ENCODE peak calls at places on chromosomes 11 and 22, in four cellular contexts. One of them, this sample, is unnamed.

GRCh38 chr11:18853086-18853720 is 61.6 kb upstream of the PTPN5 start:
- DNase-seq in psoas muscle: no peak
- DNase-seq in GM19239: no peak
- DNase-seq in coronary artery: no peak
- DNase-seq in this sample: peak

GRCh38 chr22:19129871-19130270 is 1.2 kb upstream of the TSSK2 start:
- DNase-seq in psoas muscle: no peak
- DNase-seq in GM19239: no peak
- DNase-seq in coronary artery: no peak
- DNase-seq in this sample: no peak

GRCh38 chr22:50067244-50067643 is 9.1 kb upstream of the TTLL8 start:
- DNase-seq in psoas muscle: no peak
- DNase-seq in GM19239: no peak
- DNase-seq in coronary artery: no peak
- DNase-seq in this sample: no peak

GRCh38 chr22:35611891-35612576 is 5.1 kb downstream of the MB start:
- DNase-seq in psoas muscle: no peak
- DNase-seq in GM19239: no peak
- DNase-seq in coronary artery: no peak
- DNase-seq in this sample: no peak

GRCh38 chr22:45879552-45879949 is 97.4 kb downstream of the WNT7B start:
- DNase-seq in psoas muscle: no peak
- DNase-seq in GM19239: no peak
- DNase-seq in coronary artery: no peak
- DNase-seq in this sample: no peak

GRCh38 chr22:19109198-19110063 is 12.8 kb downstream of the DGCR2 start:
- DNase-seq in psoas muscle: no peak
- DNase-seq in GM19239: peak
- DNase-seq in coronary artery: no peak
- DNase-seq in this sample: peak

GRCh38 chr11:77322506-77322905 is 21.0 kb upstream of the GDPD4 start:
- DNase-seq in psoas muscle: no peak
- DNase-seq in GM19239: no peak
- DNase-seq in coronary artery: no peak
- DNase-seq in this sample: peak

GRCh38 chr22:39898997-39899396 is 1.9 kb upstream of the GRAP2 start:
- DNase-seq in psoas muscle: no peak
- DNase-seq in GM19239: peak
- DNase-seq in coronary artery: no peak
- DNase-seq in this sample: no peak

GRCh38 chr11:65562020-65562419 is 3.9 kb upstream of the LTBP3 start:
- DNase-seq in psoas muscle: no peak
- DNase-seq in GM19239: no peak
- DNase-seq in coronary artery: no peak
- DNase-seq in this sample: no peak

GRCh38 chr11:65435330-65435931 is 12.8 kb downstream of the NEAT1 start:
- DNase-seq in psoas muscle: no peak
- DNase-seq in GM19239: no peak
- DNase-seq in coronary artery: peak
- DNase-seq in this sample: peak

GRCh38 chr11:116342148-116342547 is 430.6 kb downstream of the BUD13 start:
- DNase-seq in psoas muscle: no peak
- DNase-seq in GM19239: no peak
- DNase-seq in coronary artery: peak
- DNase-seq in this sample: no peak